ENCODE peak calls at places on chromosomes 16 and 17, in eight cellular contexts. One of them, this sample, is unnamed.

GRCh38 chr17:65191805-65192740 is 54.9 kb downstream of the RGS9 start:
- DNase-seq in GM10248: no peak
- DNase-seq in HEK293T: no peak
- DNase-seq in Kasumi-1: no peak
- DNase-seq in colonic mucosa: no peak
- DNase-seq in heart right ventricle: no peak
- DNase-seq in mucosa of descending colon: no peak
- DNase-seq in endodermal cell: no peak
- DNase-seq in this sample: no peak

GRCh38 chr17:57927048-57927723 is 28.0 kb downstream of the CUEDC1 start:
- DNase-seq in endodermal cell: peak; percentile 89
- DNase-seq in mucosa of descending colon: no peak
- DNase-seq in Kasumi-1: no peak
- DNase-seq in HEK293T: no peak
- DNase-seq in colonic mucosa: peak; percentile 73
- DNase-seq in heart right ventricle: no peak
- DNase-seq in GM10248: no peak
- DNase-seq in this sample: no peak

GRCh38 chr16:75087040-75087979 is 29.3 kb downstream of the LDHD start:
- DNase-seq in Kasumi-1: peak; percentile 79
- DNase-seq in colonic mucosa: peak; percentile 70
- DNase-seq in endodermal cell: peak; percentile 70
- DNase-seq in mucosa of descending colon: peak; percentile 74
- DNase-seq in HEK293T: no peak
- DNase-seq in heart right ventricle: peak; percentile 47
- DNase-seq in GM10248: no peak
- DNase-seq in this sample: no peak

GRCh38 chr17:34182036-34182803 is 72.9 kb upstream of the CCL2 start:
- DNase-seq in GM10248: no peak
- DNase-seq in endodermal cell: peak; percentile 22
- DNase-seq in heart right ventricle: no peak
- DNase-seq in Kasumi-1: no peak
- DNase-seq in colonic mucosa: no peak
- DNase-seq in mucosa of descending colon: no peak
- DNase-seq in HEK293T: no peak
- DNase-seq in this sample: no peak

GRCh38 chr16:81029930-81030604 is 5.6 kb upstream of the ATMIN start:
- DNase-seq in mucosa of descending colon: no peak
- DNase-seq in endodermal cell: no peak
- DNase-seq in GM10248: no peak
- DNase-seq in Kasumi-1: no peak
- DNase-seq in HEK293T: no peak
- DNase-seq in colonic mucosa: no peak
- DNase-seq in heart right ventricle: no peak
- DNase-seq in this sample: no peak

GRCh38 chr17:34850023-34850422 is 111.2 kb downstream of the CCT6B start:
- DNase-seq in GM10248: no peak
- DNase-seq in endodermal cell: no peak
- DNase-seq in heart right ventricle: no peak
- DNase-seq in mucosa of descending colon: no peak
- DNase-seq in HEK293T: no peak
- DNase-seq in colonic mucosa: no peak
- DNase-seq in Kasumi-1: no peak
- DNase-seq in this sample: no peak

GRCh38 chr17:63542218-63542545 is 8.1 kb upstream of the DCAF7 start:
- DNase-seq in colonic mucosa: no peak
- DNase-seq in Kasumi-1: no peak
- DNase-seq in endodermal cell: peak; percentile 39
- DNase-seq in heart right ventricle: no peak
- DNase-seq in GM10248: no peak
- DNase-seq in HEK293T: no peak
- DNase-seq in mucosa of descending colon: no peak
- DNase-seq in this sample: no peak

GRCh38 chr17:521168-521525 is 168.5 kb upstream of the RPH3AL start:
- DNase-seq in HEK293T: no peak
- DNase-seq in mucosa of descending colon: no peak
- DNase-seq in endodermal cell: no peak
- DNase-seq in Kasumi-1: no peak
- DNase-seq in GM10248: no peak
- DNase-seq in colonic mucosa: no peak
- DNase-seq in heart right ventricle: no peak
- DNase-seq in this sample: no peak

GRCh38 chr16:25065899-25066298 is 45.6 kb upstream of the LCMT1 start:
- DNase-seq in Kasumi-1: no peak
- DNase-seq in colonic mucosa: no peak
- DNase-seq in mucosa of descending colon: peak; percentile 42
- DNase-seq in heart right ventricle: peak; percentile 14
- DNase-seq in endodermal cell: peak; percentile 79
- DNase-seq in HEK293T: peak; percentile 15
- DNase-seq in GM10248: peak; percentile 59
- DNase-seq in this sample: peak; percentile 52

GRCh38 chr17:80319999-80320344 is 59.3 kb downstream of the RNF213 start:
- DNase-seq in Kasumi-1: no peak
- DNase-seq in mucosa of descending colon: no peak
- DNase-seq in HEK293T: no peak
- DNase-seq in heart right ventricle: no peak
- DNase-seq in colonic mucosa: no peak
- DNase-seq in GM10248: no peak
- DNase-seq in endodermal cell: no peak
- DNase-seq in this sample: no peak

GRCh38 chr17:27624555-27624954 is 6.4 kb upstream of the LGALS9 start:
- DNase-seq in mucosa of descending colon: no peak
- DNase-seq in GM10248: no peak
- DNase-seq in endodermal cell: no peak
- DNase-seq in HEK293T: no peak
- DNase-seq in colonic mucosa: no peak
- DNase-seq in Kasumi-1: no peak
- DNase-seq in heart right ventricle: no peak
- DNase-seq in this sample: no peak

GRCh38 chr16:29148867-29149272 is 164.0 kb downstream of the LAT start:
- DNase-seq in endodermal cell: no peak
- DNase-seq in colonic mucosa: peak; percentile 46
- DNase-seq in HEK293T: no peak
- DNase-seq in mucosa of descending colon: peak; percentile 64
- DNase-seq in GM10248: no peak
- DNase-seq in heart right ventricle: peak; percentile 59
- DNase-seq in Kasumi-1: no peak
- DNase-seq in this sample: no peak

GRCh38 chr17:44321246-44322120 is 3.1 kb downstream of the SLC25A39 start:
- DNase-seq in GM10248: no peak
- DNase-seq in mucosa of descending colon: no peak
- DNase-seq in colonic mucosa: no peak
- DNase-seq in heart right ventricle: no peak
- DNase-seq in endodermal cell: no peak
- DNase-seq in Kasumi-1: no peak
- DNase-seq in HEK293T: no peak
- DNase-seq in this sample: no peak

GRCh38 chr16:14240216-14240843 is 169.2 kb downstream of the MRTFB start:
- DNase-seq in Kasumi-1: no peak
- DNase-seq in colonic mucosa: no peak
- DNase-seq in GM10248: no peak
- DNase-seq in mucosa of descending colon: no peak
- DNase-seq in endodermal cell: no peak
- DNase-seq in heart right ventricle: no peak
- DNase-seq in HEK293T: no peak
- DNase-seq in this sample: no peak

GRCh38 chr16:74774223-74775139 is at the start of gene FA2H:
- DNase-seq in endodermal cell: peak; percentile 96
- DNase-seq in Kasumi-1: peak; percentile 37
- DNase-seq in HEK293T: peak; percentile 87
- DNase-seq in colonic mucosa: peak; percentile 91
- DNase-seq in mucosa of descending colon: peak; percentile 94
- DNase-seq in heart right ventricle: peak; percentile 61
- DNase-seq in GM10248: peak; percentile 91
- DNase-seq in this sample: peak; percentile 85

GRCh38 chr17:79855331-79856124 is 16.3 kb upstream of the CBX4 start:
- DNase-seq in Kasumi-1: no peak
- DNase-seq in endodermal cell: no peak
- DNase-seq in HEK293T: no peak
- DNase-seq in heart right ventricle: no peak
- DNase-seq in colonic mucosa: no peak
- DNase-seq in mucosa of descending colon: no peak
- DNase-seq in GM10248: no peak
- DNase-seq in this sample: no peak

GRCh38 chr16:22677024-22677830 is 136.7 kb upstream of the HS3ST2 start:
- DNase-seq in colonic mucosa: no peak
- DNase-seq in HEK293T: no peak
- DNase-seq in Kasumi-1: no peak
- DNase-seq in endodermal cell: peak; percentile 41
- DNase-seq in heart right ventricle: no peak
- DNase-seq in GM10248: no peak
- DNase-seq in mucosa of descending colon: no peak
- DNase-seq in this sample: no peak

GRCh38 chr16:83870830-83871229 is 28.1 kb upstream of the MLYCD start:
- DNase-seq in HEK293T: no peak
- DNase-seq in GM10248: no peak
- DNase-seq in mucosa of descending colon: no peak
- DNase-seq in heart right ventricle: no peak
- DNase-seq in endodermal cell: no peak
- DNase-seq in colonic mucosa: no peak
- DNase-seq in Kasumi-1: no peak
- DNase-seq in this sample: no peak

GRCh38 chr16:87958632-87959031 is 7.4 kb downstream of the BANP start:
- DNase-seq in mucosa of descending colon: no peak
- DNase-seq in colonic mucosa: no peak
- DNase-seq in GM10248: no peak
- DNase-seq in endodermal cell: peak; percentile 34
- DNase-seq in Kasumi-1: no peak
- DNase-seq in HEK293T: no peak
- DNase-seq in heart right ventricle: no peak
- DNase-seq in this sample: no peak

GRCh38 chr17:70848785-70849184 is 679.5 kb downstream of the KCNJ2 start:
- DNase-seq in HEK293T: no peak
- DNase-seq in endodermal cell: no peak
- DNase-seq in GM10248: no peak
- DNase-seq in colonic mucosa: no peak
- DNase-seq in heart right ventricle: no peak
- DNase-seq in Kasumi-1: no peak
- DNase-seq in mucosa of descending colon: no peak
- DNase-seq in this sample: no peak

GRCh38 chr16:71703324-71703723 is 21.2 kb downstream of the PHLPP2 start:
- DNase-seq in mucosa of descending colon: no peak
- DNase-seq in colonic mucosa: no peak
- DNase-seq in heart right ventricle: no peak
- DNase-seq in Kasumi-1: no peak
- DNase-seq in endodermal cell: no peak
- DNase-seq in HEK293T: no peak
- DNase-seq in GM10248: no peak
- DNase-seq in this sample: no peak

GRCh38 chr16:80778707-80779106 is 25.7 kb downstream of the CDYL2 start:
- DNase-seq in heart right ventricle: no peak
- DNase-seq in Kasumi-1: no peak
- DNase-seq in colonic mucosa: no peak
- DNase-seq in HEK293T: no peak
- DNase-seq in mucosa of descending colon: no peak
- DNase-seq in endodermal cell: no peak
- DNase-seq in GM10248: no peak
- DNase-seq in this sample: no peak

GRCh38 chr16:59635674-59636073 is 901.6 kb upstream of the GOT2 start:
- DNase-seq in HEK293T: no peak
- DNase-seq in Kasumi-1: no peak
- DNase-seq in colonic mucosa: no peak
- DNase-seq in heart right ventricle: no peak
- DNase-seq in endodermal cell: no peak
- DNase-seq in GM10248: no peak
- DNase-seq in mucosa of descending colon: no peak
- DNase-seq in this sample: no peak

GRCh38 chr17:39173539-39174274 is 7.7 kb upstream of the ARL5C start:
- DNase-seq in heart right ventricle: no peak
- DNase-seq in Kasumi-1: no peak
- DNase-seq in endodermal cell: no peak
- DNase-seq in HEK293T: no peak
- DNase-seq in mucosa of descending colon: no peak
- DNase-seq in colonic mucosa: no peak
- DNase-seq in GM10248: no peak
- DNase-seq in this sample: no peak

GRCh38 chr17:7838291-7839075 is 4.5 kb downstream of the KDM6B start:
- DNase-seq in HEK293T: no peak
- DNase-seq in colonic mucosa: peak; percentile 69
- DNase-seq in Kasumi-1: peak; percentile 22
- DNase-seq in GM10248: no peak
- DNase-seq in endodermal cell: peak; percentile 79
- DNase-seq in heart right ventricle: no peak
- DNase-seq in mucosa of descending colon: peak; percentile 65
- DNase-seq in this sample: no peak

GRCh38 chr16:80344570-80344969 is 196.2 kb upstream of the DYNLRB2 start:
- DNase-seq in Kasumi-1: no peak
- DNase-seq in endodermal cell: no peak
- DNase-seq in HEK293T: no peak
- DNase-seq in GM10248: no peak
- DNase-seq in heart right ventricle: no peak
- DNase-seq in colonic mucosa: no peak
- DNase-seq in mucosa of descending colon: no peak
- DNase-seq in this sample: no peak

GRCh38 chr17:8532021-8532420 is 96.3 kb downstream of the NDEL1 start:
- DNase-seq in mucosa of descending colon: no peak
- DNase-seq in heart right ventricle: no peak
- DNase-seq in endodermal cell: peak; percentile 64
- DNase-seq in HEK293T: no peak
- DNase-seq in Kasumi-1: no peak
- DNase-seq in GM10248: no peak
- DNase-seq in colonic mucosa: peak; percentile 53
- DNase-seq in this sample: no peak

GRCh38 chr16:89723279-89724250 is 2.2 kb downstream of the ZNF276 start:
- DNase-seq in Kasumi-1: no peak
- DNase-seq in endodermal cell: no peak
- DNase-seq in colonic mucosa: no peak
- DNase-seq in heart right ventricle: peak; percentile 64
- DNase-seq in mucosa of descending colon: peak; percentile 64
- DNase-seq in HEK293T: no peak
- DNase-seq in GM10248: no peak
- DNase-seq in this sample: no peak

This sample was measured in GM06990.